ENCODE peak calls at places on chromosome 19, in ten cellular contexts. One of them, this sample, is unnamed.

GRCh38 chr19:5960005-5961001 is 17.6 kb downstream of the RANBP3 start:
- DNase-seq in fibroblast of lung: no peak
- DNase-seq in heart right ventricle: peak; percentile 55
- DNase-seq in Right ventricle myocardium superior: no peak
- DNase-seq in stimulated activated naive B cell treated with anti-CD40 and anti-IgM and Interleukin-4, amounts not matched to agents 10 μg/mL and 1 μg/mL and 100 μg/mL, for 72 hours: no peak
- DNase-seq in activated T-cell treated with anti-CD3 and anti-CD28 coated beads, Interleukin-2, amount 50 U/mL, for 1 hour: no peak
- DNase-seq in ascending aorta: no peak
- DNase-seq in neural crest cell: no peak
- DNase-seq in NCI-H460: no peak
- DNase-seq in mucosa of gallbladder: no peak
- DNase-seq in this sample: no peak

GRCh38 chr19:35963514-35963913 is 27.3 kb downstream of the LRFN3 start:
- DNase-seq in activated T-cell treated with anti-CD3 and anti-CD28 coated beads, Interleukin-2, amount 50 U/mL, for 1 hour: peak; percentile 41
- DNase-seq in Right ventricle myocardium superior: no peak
- DNase-seq in neural crest cell: peak; percentile 72
- DNase-seq in fibroblast of lung: peak; percentile 57
- DNase-seq in stimulated activated naive B cell treated with anti-CD40 and anti-IgM and Interleukin-4, amounts not matched to agents 10 μg/mL and 1 μg/mL and 100 μg/mL, for 72 hours: no peak
- DNase-seq in ascending aorta: no peak
- DNase-seq in NCI-H460: peak; percentile 52
- DNase-seq in mucosa of gallbladder: peak; percentile 63
- DNase-seq in heart right ventricle: no peak
- DNase-seq in this sample: no peak

GRCh38 chr19:10270616-10271394 is at the start of gene ICAM1:
- DNase-seq in stimulated activated naive B cell treated with anti-CD40 and anti-IgM and Interleukin-4, amounts not matched to agents 10 μg/mL and 1 μg/mL and 100 μg/mL, for 72 hours: peak; percentile 86
- DNase-seq in neural crest cell: no peak
- DNase-seq in activated T-cell treated with anti-CD3 and anti-CD28 coated beads, Interleukin-2, amount 50 U/mL, for 1 hour: peak; percentile 71
- DNase-seq in NCI-H460: no peak
- DNase-seq in ascending aorta: peak; percentile 87
- DNase-seq in Right ventricle myocardium superior: peak; percentile 91
- DNase-seq in fibroblast of lung: peak; percentile 45
- DNase-seq in mucosa of gallbladder: peak; percentile 78
- DNase-seq in heart right ventricle: peak; percentile 83
- DNase-seq in this sample: no peak

GRCh38 chr19:10044390-10044789 is 31.1 kb downstream of the RDH8 start:
- DNase-seq in ascending aorta: no peak
- DNase-seq in fibroblast of lung: no peak
- DNase-seq in neural crest cell: no peak
- DNase-seq in Right ventricle myocardium superior: no peak
- DNase-seq in NCI-H460: no peak
- DNase-seq in activated T-cell treated with anti-CD3 and anti-CD28 coated beads, Interleukin-2, amount 50 U/mL, for 1 hour: no peak
- DNase-seq in stimulated activated naive B cell treated with anti-CD40 and anti-IgM and Interleukin-4, amounts not matched to agents 10 μg/mL and 1 μg/mL and 100 μg/mL, for 72 hours: no peak
- DNase-seq in mucosa of gallbladder: no peak
- DNase-seq in heart right ventricle: no peak
- DNase-seq in this sample: no peak

GRCh38 chr19:29964171-29964570 is 22.1 kb downstream of the URI1 start:
- DNase-seq in ascending aorta: no peak
- DNase-seq in neural crest cell: no peak
- DNase-seq in activated T-cell treated with anti-CD3 and anti-CD28 coated beads, Interleukin-2, amount 50 U/mL, for 1 hour: no peak
- DNase-seq in fibroblast of lung: peak; percentile 63
- DNase-seq in heart right ventricle: no peak
- DNase-seq in stimulated activated naive B cell treated with anti-CD40 and anti-IgM and Interleukin-4, amounts not matched to agents 10 μg/mL and 1 μg/mL and 100 μg/mL, for 72 hours: no peak
- DNase-seq in Right ventricle myocardium superior: no peak
- DNase-seq in NCI-H460: no peak
- DNase-seq in mucosa of gallbladder: no peak
- DNase-seq in this sample: no peak

GRCh38 chr19:11138659-11139526 is 16.7 kb downstream of the SPC24 start:
- DNase-seq in NCI-H460: peak; percentile 44
- DNase-seq in Right ventricle myocardium superior: peak; percentile 89
- DNase-seq in fibroblast of lung: peak; percentile 83
- DNase-seq in neural crest cell: no peak
- DNase-seq in ascending aorta: peak; percentile 92
- DNase-seq in activated T-cell treated with anti-CD3 and anti-CD28 coated beads, Interleukin-2, amount 50 U/mL, for 1 hour: no peak
- DNase-seq in mucosa of gallbladder: peak; percentile 55
- DNase-seq in stimulated activated naive B cell treated with anti-CD40 and anti-IgM and Interleukin-4, amounts not matched to agents 10 μg/mL and 1 μg/mL and 100 μg/mL, for 72 hours: no peak
- DNase-seq in heart right ventricle: peak; percentile 86
- DNase-seq in this sample: no peak

GRCh38 chr19:35229601-35230000 is 1.1 kb upstream of the FAM187B start:
- DNase-seq in activated T-cell treated with anti-CD3 and anti-CD28 coated beads, Interleukin-2, amount 50 U/mL, for 1 hour: peak; percentile 10
- DNase-seq in mucosa of gallbladder: no peak
- DNase-seq in Right ventricle myocardium superior: no peak
- DNase-seq in stimulated activated naive B cell treated with anti-CD40 and anti-IgM and Interleukin-4, amounts not matched to agents 10 μg/mL and 1 μg/mL and 100 μg/mL, for 72 hours: no peak
- DNase-seq in neural crest cell: no peak
- DNase-seq in NCI-H460: no peak
- DNase-seq in ascending aorta: no peak
- DNase-seq in heart right ventricle: no peak
- DNase-seq in fibroblast of lung: no peak
- DNase-seq in this sample: no peak

GRCh38 chr19:48255376-48256303 is at the start of gene CARD8:
- DNase-seq in stimulated activated naive B cell treated with anti-CD40 and anti-IgM and Interleukin-4, amounts not matched to agents 10 μg/mL and 1 μg/mL and 100 μg/mL, for 72 hours: peak; percentile 76
- DNase-seq in NCI-H460: peak; percentile 81
- DNase-seq in activated T-cell treated with anti-CD3 and anti-CD28 coated beads, Interleukin-2, amount 50 U/mL, for 1 hour: peak; percentile 82
- DNase-seq in heart right ventricle: peak; percentile 68
- DNase-seq in fibroblast of lung: peak; percentile 93
- DNase-seq in ascending aorta: peak; percentile 92
- DNase-seq in Right ventricle myocardium superior: peak; percentile 86
- DNase-seq in mucosa of gallbladder: peak; percentile 83
- DNase-seq in neural crest cell: peak; percentile 62
- DNase-seq in this sample: peak; percentile 88

GRCh38 chr19:53192771-53193533 is at the start of gene ZNF665:
- DNase-seq in neural crest cell: peak; percentile 67
- DNase-seq in mucosa of gallbladder: peak; percentile 90
- DNase-seq in NCI-H460: no peak
- DNase-seq in stimulated activated naive B cell treated with anti-CD40 and anti-IgM and Interleukin-4, amounts not matched to agents 10 μg/mL and 1 μg/mL and 100 μg/mL, for 72 hours: peak; percentile 84
- DNase-seq in Right ventricle myocardium superior: peak; percentile 93
- DNase-seq in activated T-cell treated with anti-CD3 and anti-CD28 coated beads, Interleukin-2, amount 50 U/mL, for 1 hour: peak; percentile 66
- DNase-seq in fibroblast of lung: peak; percentile 88
- DNase-seq in heart right ventricle: peak; percentile 86
- DNase-seq in ascending aorta: peak; percentile 94
- DNase-seq in this sample: no peak

GRCh38 chr19:1904385-1905070 is 671 bp upstream of the ADAT3 start:
- DNase-seq in fibroblast of lung: no peak
- DNase-seq in heart right ventricle: no peak
- DNase-seq in mucosa of gallbladder: peak; percentile 78
- DNase-seq in Right ventricle myocardium superior: no peak
- DNase-seq in ascending aorta: peak; percentile 84
- DNase-seq in activated T-cell treated with anti-CD3 and anti-CD28 coated beads, Interleukin-2, amount 50 U/mL, for 1 hour: no peak
- DNase-seq in NCI-H460: no peak
- DNase-seq in neural crest cell: no peak
- DNase-seq in stimulated activated naive B cell treated with anti-CD40 and anti-IgM and Interleukin-4, amounts not matched to agents 10 μg/mL and 1 μg/mL and 100 μg/mL, for 72 hours: peak; percentile 75
- DNase-seq in this sample: peak; percentile 86

This sample was measured in GM12878.